ENCODE peak calls at places on chromosomes 5 and 9, in four cellular contexts. I, J, N and X are unnamed samples.

GRCh38 chr5:36658016-36658415 is 51.6 kb downstream of the SLC1A3 start:
- DNase-seq in N (no peak), I (no peak), J (no peak), X (no peak)

GRCh38 chr5:122355324-122355723 is 43.3 kb downstream of the SNCAIP start:
- DNase-seq in I (no peak), J (no peak), N (no peak), X (no peak)

GRCh38 chr5:74361406-74362358 is 278.8 kb downstream of the ENC1 start:
- DNase-seq in I (no peak), J (no peak), N (no peak), X (no peak)

GRCh38 chr5:135398855-135399837 is at the start of gene MACROH2A1:
- DNase-seq in N (no peak), J (peak), I (peak), X (peak)

GRCh38 chr5:93665649-93666048 is 75.8 kb downstream of the POU5F2 start:
- DNase-seq in I (no peak), J (no peak), N (no peak), X (no peak)

GRCh38 chr5:174146556-174146955 is 101.0 kb downstream of the NSG2 start:
- DNase-seq in J (no peak), N (no peak), I (no peak), X (no peak)

GRCh38 chr5:141940695-141941271 is 17.1 kb downstream of the DELE1 start:
- DNase-seq in I (peak), N (no peak), J (no peak), X (no peak)

GRCh38 chr5:76527685-76528161 is 95.5 kb downstream of the F2RL2 start:
- DNase-seq in N (no peak), J (peak), I (no peak), X (no peak)

GRCh38 chr9:137336735-137337134 is 34.7 kb upstream of the NRARP start:
- DNase-seq in J (no peak), N (no peak), I (no peak), X (no peak)

GRCh38 chr9:113520109-113520642 is 56.6 kb downstream of the RGS3 start:
- DNase-seq in I (peak), N (no peak), J (no peak), X (no peak)

GRCh38 chr9:70451765-70452164 is 37.3 kb upstream of the KLF9 start:
- DNase-seq in N (no peak), I (no peak), J (no peak), X (no peak)

GRCh38 chr9:2745560-2746380 is 28.5 kb downstream of the KCNV2 start:
- DNase-seq in I (no peak), J (no peak), N (no peak), X (peak)

GRCh38 chr5:55440188-55440646 is 94.5 kb downstream of the PLPP1 start:
- DNase-seq in J (no peak), I (peak), N (no peak), X (no peak)

GRCh38 chr5:141617682-141618029 is 1.1 kb downstream of the DIAPH1 start:
- DNase-seq in J (no peak), N (no peak), I (peak), X (no peak)

GRCh38 chr5:124528838-124529237 is 217.6 kb downstream of the ZNF608 start:
- DNase-seq in N (no peak), I (no peak), J (no peak), X (no peak)

GRCh38 chr9:15722888-15723287 is 170.0 kb downstream of the CCDC171 start:
- DNase-seq in N (no peak), I (no peak), J (no peak), X (peak)

GRCh38 chr5:57650360-57651069 is 167.9 kb upstream of the ACTBL2 start:
- DNase-seq in I (peak), J (peak), N (peak), X (no peak)

GRCh38 chr5:42531611-42532010 is 108.4 kb downstream of the GHR start:
- DNase-seq in N (no peak), I (no peak), J (no peak), X (no peak)

GRCh38 chr5:67166460-67166871 is 30.1 kb downstream of the CD180 start:
- DNase-seq in J (peak), N (no peak), I (no peak), X (no peak)

GRCh38 chr5:172719211-172719610 is 51.8 kb downstream of the DUSP1 start:
- DNase-seq in I (no peak), N (no peak), J (no peak), X (no peak)

GRCh38 chr9:134301387-134302129 is 24.7 kb upstream of the RXRA start:
- DNase-seq in I (no peak), N (no peak), J (no peak), X (no peak)

GRCh38 chr5:115857621-115858349 is 16.1 kb downstream of the AP3S1 start:
- DNase-seq in N (no peak), J (no peak), I (peak), X (no peak)

GRCh38 chr9:132228062-132228461 is 66.2 kb downstream of the NTNG2 start:
- DNase-seq in N (no peak), I (no peak), J (no peak), X (no peak)

GRCh38 chr5:54311178-54311811 is 922 bp upstream of the ARL15 start:
- DNase-seq in N (no peak), I (peak), J (no peak), X (peak)

GRCh38 chr9:76628155-76628554 is 136.1 kb upstream of the PCA3 start:
- DNase-seq in J (no peak), N (no peak), I (no peak), X (no peak)

GRCh38 chr5:133250527-133250926 is 198.7 kb downstream of the HSPA4 start:
- DNase-seq in I (no peak), N (no peak), J (no peak), X (no peak)

GRCh38 chr5:139513852-139514485 is 31.4 kb upstream of the STING1 start:
- DNase-seq in N (no peak), J (no peak), I (no peak), X (no peak)

GRCh38 chr9:135976944-135977343 is 15.8 kb upstream of the UBAC1 start:
- DNase-seq in I (peak), N (no peak), J (no peak), X (no peak)
- H3K4ac ChIP-seq in I (peak), N (peak), J (no peak), X (no peak)

GRCh38 chr5:169803077-169803981 is 166.3 kb downstream of the DOCK2 start:
- DNase-seq in J (peak), I (peak), N (no peak), X (no peak)
- H2AK5ac ChIP-seq in J (no peak), I (no peak), N (no peak), X (no peak)

GRCh38 chr5:157592594-157592993 is 17.0 kb upstream of the ADAM19 start:
- DNase-seq in J (no peak), I (no peak), N (no peak), X (no peak)
- H3K4ac ChIP-seq in J (no peak), I (no peak), N (no peak), X (no peak)

GRCh38 chr9:88966894-88967676 is 24.2 kb upstream of the S1PR3 start:
- DNase-seq in J (no peak), I (no peak), N (no peak), X (no peak)
- H2AK5ac ChIP-seq in J (no peak), I (no peak), N (no peak), X (no peak)

GRCh38 chr9:116102596-116102995 is 51.0 kb upstream of the PAPPA start:
- DNase-seq in I (no peak), J (peak), N (no peak), X (no peak)
- H3K4ac ChIP-seq in I (no peak), J (no peak), N (no peak), X (no peak)